ENCODE peak calls at places on chromosomes 3 and 15, in four cellular contexts. M is H1, P is MM.1S, Z is GM23338. S is an unnamed sample.
A peak's percentile ranks its signal among the peaks of the same experiment; 100 is the strongest.

GRCh38 chr15:70415330-70415884 is 317.7 kb upstream of the TLE3 start:
- DNase-seq in M (no peak), P (no peak), Z (no peak), S (no peak)

GRCh38 chr3:33629219-33629618 is 88.8 kb downstream of the CLASP2 start:
- DNase-seq in M (no peak), P (no peak), Z (no peak), S (no peak)

GRCh38 chr3:119913021-119913420 is 131.1 kb downstream of the NR1I2 start:
- DNase-seq in Z (peak; percentile 73), M (no peak), P (no peak), S (peak; percentile 93)

GRCh38 chr3:122190525-122190924 is 7.1 kb downstream of the CASR start:
- DNase-seq in M (no peak), P (no peak), Z (no peak), S (no peak)

GRCh38 chr3:50563867-50564266 is 3.7 kb downstream of the C3orf18 start:
- DNase-seq in P (no peak), Z (no peak), M (no peak), S (no peak)

GRCh38 chr3:4153771-4154170 is 149.4 kb upstream of the SETMAR start:
- DNase-seq in M (no peak), Z (no peak), P (no peak), S (no peak)

GRCh38 chr3:158405507-158405906 is 165.5 kb upstream of the MLF1 start:
- DNase-seq in P (no peak), Z (peak; percentile 5), M (no peak), S (no peak)

GRCh38 chr3:140292684-140293083 is 357.7 kb downstream of the CLSTN2 start:
- DNase-seq in M (no peak), Z (no peak), P (no peak), S (peak; percentile 28)

GRCh38 chr3:105365171-105365535 is 1.6 kb upstream of the ALCAM start:
- DNase-seq in Z (peak; percentile 26), P (no peak), M (no peak), S (peak; percentile 74)

GRCh38 chr3:13076255-13076654 is 3.0 kb upstream of the IQSEC1 start:
- DNase-seq in P (no peak), M (no peak), Z (no peak), S (no peak)

GRCh38 chr3:197031315-197032285 is 2.0 kb upstream of the MELTF start:
- DNase-seq in P (no peak), Z (no peak), M (no peak), S (peak; percentile 99)

GRCh38 chr3:30346927-30347320 is 259.5 kb upstream of the TGFBR2 start:
- DNase-seq in P (no peak), Z (no peak), M (no peak), S (no peak)

GRCh38 chr15:82571722-82572222 is 31.5 kb upstream of the RPS17 start:
- DNase-seq in M (peak; percentile 43), P (no peak), Z (peak; percentile 78), S (peak; percentile 56)
- H3K4me2 ChIP-seq in M (peak overlapping the region; percentile 98), P (no peak overlapping the region), Z (peak overlapping the region; percentile 87), S (peak overlapping the region; percentile 73)

GRCh38 chr3:128993461-128994172 is at the start of gene CFAP92:
- DNase-seq in Z (peak; percentile 95), P (peak; percentile 92), M (peak; percentile 41), S (peak; percentile 79)
- TF ChIP-seq EZH2 in Z (no peak), P (no peak), M (no peak), S (no peak)

DNA sequence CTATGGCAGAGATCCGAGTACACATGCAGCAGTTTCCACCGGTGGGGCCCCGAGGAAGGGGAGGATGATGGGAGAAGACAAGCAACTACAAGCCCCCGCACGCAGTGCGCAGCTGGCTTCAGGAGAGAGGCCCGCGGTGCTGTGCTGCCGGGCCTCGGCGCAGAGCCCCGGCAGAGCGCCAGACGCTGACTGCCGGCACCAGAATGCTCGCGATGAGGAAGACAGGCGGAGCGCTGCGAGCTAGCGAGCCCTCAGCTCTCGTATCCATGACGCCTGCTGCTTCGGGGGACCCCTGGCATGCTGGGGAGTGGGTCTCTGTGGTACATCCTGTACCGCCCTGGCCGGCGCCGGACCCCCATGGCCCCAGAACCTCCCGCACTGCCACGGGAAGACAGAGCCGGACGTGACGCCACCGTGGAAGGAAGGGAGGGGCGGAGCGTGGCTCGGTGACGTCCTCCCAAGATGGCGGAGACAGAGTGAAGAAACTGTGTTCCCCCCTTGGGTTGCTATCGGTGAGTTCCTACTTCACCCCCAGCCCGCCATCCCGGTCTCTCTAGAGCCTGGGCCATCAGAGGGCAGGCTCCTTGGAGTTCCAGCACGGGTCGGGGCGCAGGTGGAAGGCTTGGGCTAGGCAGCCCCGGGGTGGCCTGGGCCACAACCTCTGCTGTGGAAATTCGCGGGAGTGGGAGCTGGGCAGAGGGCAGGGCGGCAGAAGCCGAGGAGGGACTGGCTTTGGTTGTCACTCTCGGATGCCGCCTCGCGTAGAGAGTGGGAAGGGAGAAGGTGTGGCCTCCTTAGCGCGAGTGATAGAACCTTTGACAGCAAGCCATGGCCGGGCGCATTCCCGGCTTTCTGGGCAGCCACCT is at the start of gene MYNN:
- DNase-seq in M (peak; percentile 60), P (peak; percentile 95), Z (peak; percentile 94), S (peak; percentile 86)
- TF ChIP-seq CTCF in M (no peak), P (peak; percentile 32), Z (no peak), S (no peak)

DNA sequence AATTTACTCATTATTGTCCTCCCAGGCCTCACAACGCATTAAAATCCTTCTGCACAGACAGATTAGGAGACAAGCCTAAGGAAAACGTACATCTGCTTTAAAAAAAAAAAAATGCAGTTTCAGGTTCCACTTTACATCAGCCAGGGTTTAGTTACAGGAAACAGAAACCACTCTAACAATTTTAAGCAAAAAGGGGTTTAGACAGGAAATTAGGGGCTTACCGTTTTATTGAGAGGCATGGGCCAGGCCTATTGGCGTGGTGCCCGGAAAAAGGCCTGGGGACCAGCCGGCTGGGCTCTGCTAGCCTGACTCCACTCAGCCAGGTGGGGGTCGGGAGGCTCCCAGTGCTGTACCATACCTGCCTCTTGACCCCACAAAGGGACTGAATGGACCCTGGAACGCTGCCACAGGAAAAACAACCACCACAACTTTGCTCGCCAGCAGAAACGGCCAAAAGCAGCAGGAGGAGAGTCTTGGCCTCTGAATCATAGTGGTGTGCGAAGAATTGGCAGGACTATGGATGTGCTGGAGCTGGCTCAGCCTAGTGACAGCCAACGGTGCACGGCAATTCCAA is 124.3 kb downstream of the CHSY1 start:
- DNase-seq in Z (no peak), M (no peak), P (peak; percentile 93), S (peak; percentile 87)
- H3K4me2 ChIP-seq in Z (no peak overlapping the region), M (no peak overlapping the region), P (peak overlapping the region; percentile 71), S (peak overlapping the region; percentile 69)

DNA sequence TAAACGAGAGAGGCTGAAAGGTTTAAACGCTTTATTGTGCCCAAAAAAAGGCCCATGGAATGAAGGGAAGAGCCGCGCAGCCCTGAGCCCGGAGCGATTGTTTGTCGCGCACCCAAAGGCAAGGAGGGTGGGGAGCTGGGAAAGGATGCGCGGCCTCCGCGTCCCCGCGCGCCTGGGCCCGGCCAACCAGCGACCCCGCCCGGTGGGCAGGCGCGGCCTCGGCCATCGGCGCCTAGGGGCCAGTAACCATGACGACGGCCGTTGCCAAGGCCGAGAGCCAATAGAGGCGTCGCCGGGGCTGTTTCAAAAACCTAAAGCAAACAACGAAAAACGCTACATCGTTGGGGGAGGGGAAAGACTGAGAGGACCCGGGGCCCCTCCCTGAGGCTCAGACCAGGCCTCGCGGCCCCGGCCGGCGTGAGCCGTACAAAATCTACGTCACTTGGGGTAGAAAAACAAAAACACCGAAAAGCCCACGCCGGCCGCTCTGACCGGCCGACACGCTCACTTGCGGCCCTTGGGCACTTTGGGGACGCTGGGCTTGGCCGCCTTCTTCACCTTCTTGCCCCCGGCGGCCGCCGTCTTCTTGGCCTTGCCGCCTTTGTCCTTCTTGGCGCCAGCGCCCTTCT is 36.2 kb downstream of the HMCES start:
- DNase-seq in P (peak; percentile 91), Z (peak; percentile 98), M (peak; percentile 57), S (peak; percentile 79)
- TF ChIP-seq EZH2 in P (no peak), Z (no peak), M (no peak), S (no peak)

DNA sequence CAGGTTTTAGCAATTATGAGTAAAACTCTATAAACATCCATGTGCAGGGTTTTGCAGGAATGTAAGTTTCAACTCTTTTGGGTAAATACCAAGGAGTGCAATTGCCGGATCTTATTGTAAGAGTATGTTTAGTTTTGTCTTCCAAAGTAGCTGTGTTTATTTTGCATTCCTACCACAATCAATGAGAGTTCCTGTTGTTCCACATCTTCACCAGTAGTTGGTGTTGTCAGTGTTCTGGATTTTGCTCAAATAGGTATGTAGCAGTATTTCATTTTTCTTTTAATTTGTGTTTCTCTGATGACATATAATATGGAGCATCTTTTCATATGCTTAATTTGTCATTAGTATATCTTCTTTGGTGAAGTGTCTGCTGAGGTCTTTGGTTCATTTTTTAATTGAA is 185.1 kb upstream of the GALNT15 start:
- DNase-seq in M (no peak), Z (peak; percentile 19), P (no peak), S (peak; percentile 16)
- TF ChIP-seq CTCF in M (no peak), Z (peak; percentile 52), P (peak; percentile 22), S (peak; percentile 56)

DNA sequence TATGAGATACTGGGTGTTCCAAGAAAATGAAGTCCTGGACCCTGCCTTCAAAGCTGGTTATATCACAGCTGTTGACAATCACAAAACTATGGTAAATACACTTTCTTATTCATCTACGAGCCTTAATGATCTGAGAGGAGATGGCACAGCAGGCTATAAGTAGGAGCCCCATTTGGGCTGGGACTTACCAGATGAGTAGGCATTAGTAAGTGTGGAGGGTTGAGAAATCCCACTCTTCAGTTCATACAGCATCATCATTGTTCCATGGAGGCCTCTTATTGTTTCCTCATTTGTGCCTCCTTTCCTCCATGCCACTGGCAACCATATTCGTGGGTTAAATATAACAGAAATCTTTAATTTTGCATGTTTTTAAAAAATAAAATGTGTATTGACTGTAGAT is 67.0 kb downstream of the CMTM8 start:
- DNase-seq in P (no peak), M (no peak), Z (no peak), S (no peak)
- H3K4me2 ChIP-seq in P (no peak overlapping the region), M (no peak overlapping the region), Z (no peak overlapping the region), S (no peak overlapping the region)

GRCh38 chr15:64776402-64776786 is 1.0 kb upstream of the RBPMS2 start:
- DNase-seq in M (no peak), Z (peak; percentile 64), P (no peak), S (no peak)

GRCh38 chr15:64772964-64773363 is 2.4 kb downstream of the RBPMS2 start:
- DNase-seq in M (no peak), P (no peak), Z (peak; percentile 38), S (no peak)

GRCh38 chr15:64773606-64774555 is 1.5 kb downstream of the RBPMS2 start:
- DNase-seq in M (no peak), Z (no peak), P (no peak), S (no peak)

GRCh38 chr15:64774556-64775523 is 549 bp downstream of the RBPMS2 start:
- DNase-seq in Z (peak; percentile 45), M (no peak), P (no peak), S (no peak)

DNA sequence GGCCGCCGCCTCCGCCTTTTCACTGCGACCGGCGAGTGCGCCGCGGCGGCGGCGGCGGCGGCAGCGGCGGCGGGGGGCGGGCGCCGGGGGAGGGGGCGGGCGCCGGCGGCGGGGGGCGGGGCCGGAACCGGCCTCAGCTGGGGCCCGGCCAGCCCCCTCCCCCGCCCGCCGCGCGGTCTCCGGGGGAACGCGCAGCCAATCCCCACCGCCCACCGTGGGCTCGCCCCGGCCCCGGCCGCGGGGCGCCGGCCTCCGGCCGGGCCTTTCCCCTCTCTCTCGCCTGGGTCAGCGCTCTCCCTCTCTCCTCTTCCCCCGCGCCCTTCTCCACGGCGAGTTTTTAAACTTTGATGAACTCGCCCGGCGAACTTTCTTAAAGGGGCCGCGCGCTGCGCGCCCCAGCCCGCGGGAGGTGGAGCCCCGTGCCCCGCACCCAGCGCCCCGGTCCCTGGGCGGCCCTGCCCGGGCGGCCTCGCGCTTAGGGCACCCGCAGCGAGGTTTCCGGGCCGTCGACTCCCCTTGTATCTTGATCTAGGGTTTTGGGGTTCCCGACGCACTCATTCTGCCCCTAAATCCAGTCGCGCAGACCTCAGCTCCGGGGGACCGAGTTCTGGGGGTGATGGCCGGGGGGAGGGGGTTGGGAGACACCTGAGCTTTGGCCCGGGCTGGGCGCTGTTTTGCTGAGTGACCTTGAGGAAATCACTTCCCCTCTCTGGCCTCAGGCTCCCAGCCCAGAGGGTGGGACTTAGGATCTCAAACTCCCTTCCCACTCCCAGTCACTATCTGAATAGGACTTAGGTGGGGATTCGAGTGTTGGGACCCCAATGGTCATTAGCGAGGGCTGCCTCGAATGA is at the start of gene RBPMS2:
- DNase-seq in Z (peak; percentile 66), P (no peak), M (no peak), S (no peak)
- TF ChIP-seq EZH2 in Z (no peak), P (no peak), M (no peak), S (no peak)